ENCODE peak calls at places on chromosomes 11 and 22, in nine cellular contexts. One of them, this sample, is unnamed. For H3K4me1 and H3K9me3, the result is how much of the 10 kb centered on the place peaks cover.

GRCh38 chr11:2155511-2155910 is 5.5 kb downstream of the INS start:
- DNase-seq in thyroid gland: no peak
- DNase-seq in body of pancreas: no peak
- DNase-seq in IMR-90: no peak
- DNase-seq in fibroblast of lung: no peak
- DNase-seq in trophoblast cell: no peak
- DNase-seq in lung: no peak
- DNase-seq in adipocyte: no peak
- DNase-seq in SJCRH30: no peak
- DNase-seq in this sample: no peak

GRCh38 chr11:10725114-10725906 is 25.7 kb upstream of the CTR9 start:
- DNase-seq in thyroid gland: no peak
- DNase-seq in body of pancreas: no peak
- DNase-seq in IMR-90: peak
- DNase-seq in fibroblast of lung: peak
- DNase-seq in trophoblast cell: peak
- DNase-seq in lung: no peak
- DNase-seq in adipocyte: no peak
- DNase-seq in SJCRH30: no peak
- DNase-seq in this sample: no peak

GRCh38 chr11:118275184-118275583 is 11.1 kb upstream of the MPZL2 start:
- DNase-seq in thyroid gland: no peak
- DNase-seq in body of pancreas: no peak
- DNase-seq in IMR-90: no peak
- DNase-seq in fibroblast of lung: no peak
- DNase-seq in trophoblast cell: peak
- DNase-seq in lung: no peak
- DNase-seq in adipocyte: no peak
- DNase-seq in SJCRH30: no peak
- DNase-seq in this sample: no peak

GRCh38 chr11:62725686-62726085 is 1.6 kb downstream of the HNRNPUL2 start:
- DNase-seq in thyroid gland: no peak
- DNase-seq in body of pancreas: no peak
- DNase-seq in IMR-90: no peak
- DNase-seq in fibroblast of lung: no peak
- DNase-seq in trophoblast cell: peak
- DNase-seq in lung: no peak
- DNase-seq in adipocyte: peak
- DNase-seq in SJCRH30: no peak
- DNase-seq in this sample: no peak

GRCh38 chr11:109112748-109113378 is 309.1 kb upstream of the C11orf87 start:
- DNase-seq in thyroid gland: no peak
- DNase-seq in body of pancreas: no peak
- DNase-seq in IMR-90: no peak
- DNase-seq in fibroblast of lung: no peak
- DNase-seq in trophoblast cell: no peak
- DNase-seq in lung: no peak
- DNase-seq in adipocyte: no peak
- DNase-seq in SJCRH30: peak
- DNase-seq in this sample: no peak

GRCh38 chr11:83241291-83241946 is 44.7 kb downstream of the CCDC90B start:
- DNase-seq in thyroid gland: peak
- DNase-seq in body of pancreas: peak
- DNase-seq in IMR-90: peak
- DNase-seq in fibroblast of lung: peak
- DNase-seq in trophoblast cell: peak
- DNase-seq in lung: peak
- DNase-seq in adipocyte: peak
- DNase-seq in SJCRH30: peak
- DNase-seq in this sample: peak

GRCh38 chr11:13209379-13209778 is 68.2 kb upstream of the BMAL1 start:
- DNase-seq in thyroid gland: no peak
- DNase-seq in body of pancreas: no peak
- DNase-seq in IMR-90: no peak
- DNase-seq in fibroblast of lung: no peak
- DNase-seq in trophoblast cell: no peak
- DNase-seq in lung: no peak
- DNase-seq in adipocyte: no peak
- DNase-seq in SJCRH30: no peak
- DNase-seq in this sample: no peak

GRCh38 chr22:27327981-27328721 is 473.4 kb downstream of the MN1 start:
- DNase-seq in thyroid gland: no peak
- DNase-seq in body of pancreas: no peak
- DNase-seq in IMR-90: no peak
- DNase-seq in fibroblast of lung: no peak
- DNase-seq in trophoblast cell: no peak
- DNase-seq in lung: no peak
- DNase-seq in adipocyte: no peak
- DNase-seq in SJCRH30: no peak
- DNase-seq in this sample: no peak

GRCh38 chr22:45731041-45731797 is 59.6 kb downstream of the ATXN10 start:
- DNase-seq in thyroid gland: no peak
- DNase-seq in body of pancreas: no peak
- DNase-seq in IMR-90: peak
- DNase-seq in fibroblast of lung: no peak
- DNase-seq in trophoblast cell: peak
- DNase-seq in lung: no peak
- DNase-seq in adipocyte: peak
- DNase-seq in SJCRH30: no peak
- DNase-seq in this sample: no peak

GRCh38 chr11:8283510-8284272 is 20.0 kb upstream of the LMO1 start:
- DNase-seq in thyroid gland: peak
- DNase-seq in body of pancreas: peak
- DNase-seq in IMR-90: no peak
- DNase-seq in fibroblast of lung: no peak
- DNase-seq in trophoblast cell: no peak
- DNase-seq in lung: no peak
- DNase-seq in adipocyte: no peak
- DNase-seq in SJCRH30: peak
- DNase-seq in this sample: no peak

GRCh38 chr11:36793542-36793926 is 195.5 kb upstream of the RAG2 start:
- DNase-seq in thyroid gland: no peak
- DNase-seq in body of pancreas: no peak
- DNase-seq in IMR-90: no peak
- DNase-seq in fibroblast of lung: peak
- DNase-seq in trophoblast cell: no peak
- DNase-seq in lung: no peak
- DNase-seq in adipocyte: peak
- DNase-seq in SJCRH30: no peak
- DNase-seq in this sample: no peak

GRCh38 chr11:61930936-61931335 is 13.6 kb upstream of the RAB3IL1 start:
- DNase-seq in thyroid gland: no peak
- DNase-seq in body of pancreas: no peak
- DNase-seq in IMR-90: no peak
- DNase-seq in fibroblast of lung: no peak
- DNase-seq in trophoblast cell: no peak
- DNase-seq in lung: no peak
- DNase-seq in adipocyte: no peak
- DNase-seq in SJCRH30: no peak
- DNase-seq in this sample: no peak

GRCh38 chr11:65425105-65425970 is 2.7 kb downstream of the NEAT1 start:
- DNase-seq in thyroid gland: no peak
- DNase-seq in body of pancreas: peak
- DNase-seq in IMR-90: peak
- DNase-seq in fibroblast of lung: peak
- DNase-seq in trophoblast cell: peak
- DNase-seq in lung: no peak
- DNase-seq in adipocyte: peak
- DNase-seq in SJCRH30: no peak
- DNase-seq in this sample: peak

GRCh38 chr11:12224537-12224893 is 114.1 kb downstream of the MICAL2 start:
- DNase-seq in thyroid gland: peak
- DNase-seq in body of pancreas: peak
- DNase-seq in IMR-90: peak
- DNase-seq in fibroblast of lung: peak
- DNase-seq in trophoblast cell: peak
- DNase-seq in lung: peak
- DNase-seq in adipocyte: peak
- DNase-seq in SJCRH30: peak
- DNase-seq in this sample: peak

GRCh38 chr11:38498721-38499120 is 1900.7 kb upstream of the RAG2 start:
- DNase-seq in thyroid gland: no peak
- DNase-seq in body of pancreas: no peak
- DNase-seq in IMR-90: no peak
- DNase-seq in fibroblast of lung: no peak
- DNase-seq in trophoblast cell: no peak
- DNase-seq in lung: no peak
- DNase-seq in adipocyte: no peak
- DNase-seq in SJCRH30: no peak
- DNase-seq in this sample: no peak

GRCh38 chr11:2582958-2583604 is 116.7 kb downstream of the KCNQ1OT1 start:
- DNase-seq in thyroid gland: peak
- DNase-seq in body of pancreas: peak
- DNase-seq in IMR-90: no peak
- DNase-seq in fibroblast of lung: no peak
- DNase-seq in trophoblast cell: no peak
- DNase-seq in lung: no peak
- DNase-seq in adipocyte: no peak
- DNase-seq in SJCRH30: peak
- DNase-seq in this sample: peak

GRCh38 chr22:41052661-41053490 is 39.5 kb upstream of the EP300 start:
- DNase-seq in thyroid gland: peak
- DNase-seq in body of pancreas: no peak
- DNase-seq in IMR-90: peak
- DNase-seq in fibroblast of lung: peak
- DNase-seq in trophoblast cell: peak
- DNase-seq in lung: no peak
- DNase-seq in adipocyte: peak
- DNase-seq in SJCRH30: peak
- DNase-seq in this sample: no peak

GRCh38 chr11:114219559-114220349 is 76.4 kb upstream of the NNMT start:
- DNase-seq in thyroid gland: peak
- DNase-seq in body of pancreas: no peak
- DNase-seq in IMR-90: peak
- DNase-seq in fibroblast of lung: peak
- DNase-seq in trophoblast cell: no peak
- DNase-seq in lung: peak
- DNase-seq in adipocyte: peak
- DNase-seq in SJCRH30: no peak
- DNase-seq in this sample: no peak

GRCh38 chr11:76380977-76381719 is at the start of the genes GVQW3 and THAP12:
- DNase-seq in thyroid gland: peak
- DNase-seq in body of pancreas: peak
- DNase-seq in IMR-90: peak
- DNase-seq in fibroblast of lung: peak
- DNase-seq in trophoblast cell: peak
- DNase-seq in lung: peak
- DNase-seq in adipocyte: peak
- DNase-seq in SJCRH30: peak
- DNase-seq in this sample: peak
- H3K4me1 ChIP-seq in thyroid gland: under half
- H3K4me1 ChIP-seq in body of pancreas: half or more
- H3K4me1 ChIP-seq in IMR-90: under half
- H3K4me1 ChIP-seq in fibroblast of lung: under half
- H3K4me1 ChIP-seq in trophoblast cell: under half
- H3K4me1 ChIP-seq in lung: under half
- H3K4me1 ChIP-seq in adipocyte: under half
- H3K4me1 ChIP-seq in SJCRH30: under half
- H3K4me1 ChIP-seq in this sample: under half

GRCh38 chr22:47933891-47934290 is 1171.4 kb downstream of the TBC1D22A start:
- DNase-seq in thyroid gland: no peak
- DNase-seq in body of pancreas: no peak
- DNase-seq in IMR-90: no peak
- DNase-seq in fibroblast of lung: no peak
- DNase-seq in trophoblast cell: no peak
- DNase-seq in lung: no peak
- DNase-seq in adipocyte: no peak
- DNase-seq in SJCRH30: no peak
- DNase-seq in this sample: no peak
- H3K9me3 ChIP-seq in thyroid gland: under half
- H3K9me3 ChIP-seq in body of pancreas: under half
- H3K9me3 ChIP-seq in IMR-90: under half
- H3K9me3 ChIP-seq in fibroblast of lung: under half
- H3K9me3 ChIP-seq in trophoblast cell: under half
- H3K9me3 ChIP-seq in lung: under half
- H3K9me3 ChIP-seq in adipocyte: under half
- H3K9me3 ChIP-seq in SJCRH30: under half
- H3K9me3 ChIP-seq in this sample: under half

GRCh38 chr22:29820941-29821789 is 16.9 kb downstream of the ASCC2 start:
- DNase-seq in thyroid gland: peak
- DNase-seq in body of pancreas: peak
- DNase-seq in IMR-90: peak
- DNase-seq in fibroblast of lung: peak
- DNase-seq in trophoblast cell: peak
- DNase-seq in lung: peak
- DNase-seq in adipocyte: peak
- DNase-seq in SJCRH30: peak
- DNase-seq in this sample: peak

GRCh38 chr22:29825578-29825977 is 12.5 kb downstream of the ASCC2 start:
- DNase-seq in thyroid gland: peak
- DNase-seq in body of pancreas: no peak
- DNase-seq in IMR-90: no peak
- DNase-seq in fibroblast of lung: no peak
- DNase-seq in trophoblast cell: no peak
- DNase-seq in lung: no peak
- DNase-seq in adipocyte: no peak
- DNase-seq in SJCRH30: no peak
- DNase-seq in this sample: no peak

GRCh38 chr22:29817724-29818123 is 20.4 kb downstream of the ASCC2 start:
- DNase-seq in thyroid gland: peak
- DNase-seq in body of pancreas: no peak
- DNase-seq in IMR-90: no peak
- DNase-seq in fibroblast of lung: no peak
- DNase-seq in trophoblast cell: no peak
- DNase-seq in lung: no peak
- DNase-seq in adipocyte: no peak
- DNase-seq in SJCRH30: no peak
- DNase-seq in this sample: no peak

GRCh38 chr22:29824677-29825076 is 13.4 kb downstream of the ASCC2 start:
- DNase-seq in thyroid gland: peak
- DNase-seq in body of pancreas: no peak
- DNase-seq in IMR-90: no peak
- DNase-seq in fibroblast of lung: no peak
- DNase-seq in trophoblast cell: no peak
- DNase-seq in lung: no peak
- DNase-seq in adipocyte: no peak
- DNase-seq in SJCRH30: no peak
- DNase-seq in this sample: no peak

GRCh38 chr22:29821790-29822130 is 16.3 kb downstream of the ASCC2 start:
- DNase-seq in thyroid gland: no peak
- DNase-seq in body of pancreas: no peak
- DNase-seq in IMR-90: no peak
- DNase-seq in fibroblast of lung: no peak
- DNase-seq in trophoblast cell: no peak
- DNase-seq in lung: no peak
- DNase-seq in adipocyte: no peak
- DNase-seq in SJCRH30: no peak
- DNase-seq in this sample: no peak
- H3K4me1 ChIP-seq in thyroid gland: under half
- H3K4me1 ChIP-seq in body of pancreas: under half
- H3K4me1 ChIP-seq in IMR-90: under half
- H3K4me1 ChIP-seq in fibroblast of lung: under half
- H3K4me1 ChIP-seq in trophoblast cell: under half
- H3K4me1 ChIP-seq in lung: under half
- H3K4me1 ChIP-seq in adipocyte: under half
- H3K4me1 ChIP-seq in SJCRH30: under half
- H3K4me1 ChIP-seq in this sample: under half

DNA sequence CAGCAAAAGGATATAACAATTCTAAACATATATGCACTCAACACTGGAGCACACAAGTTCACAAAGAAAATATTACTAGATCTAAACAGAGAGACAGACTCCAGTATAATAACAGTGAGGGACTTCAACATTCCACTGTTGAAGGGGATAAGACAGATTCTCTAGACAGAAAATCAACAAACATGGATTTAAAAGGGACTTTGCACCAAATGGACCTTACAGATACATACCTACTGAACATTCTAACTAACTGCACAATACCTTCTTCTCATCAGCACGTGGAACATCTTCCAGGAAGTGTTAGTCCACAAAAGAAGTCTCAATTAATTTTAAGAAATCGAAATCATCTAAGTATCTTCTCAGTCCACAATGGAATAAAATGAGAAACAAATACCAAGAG is 26.6 kb downstream of the RSF1 start:
- DNase-seq in thyroid gland: no peak
- DNase-seq in body of pancreas: no peak
- DNase-seq in IMR-90: no peak
- DNase-seq in fibroblast of lung: no peak
- DNase-seq in trophoblast cell: no peak
- DNase-seq in lung: no peak
- DNase-seq in adipocyte: no peak
- DNase-seq in SJCRH30: no peak
- DNase-seq in this sample: no peak
- H3K9me3 ChIP-seq in thyroid gland: under half
- H3K9me3 ChIP-seq in body of pancreas: under half
- H3K9me3 ChIP-seq in IMR-90: under half
- H3K9me3 ChIP-seq in fibroblast of lung: under half
- H3K9me3 ChIP-seq in trophoblast cell: under half
- H3K9me3 ChIP-seq in lung: under half
- H3K9me3 ChIP-seq in adipocyte: under half
- H3K9me3 ChIP-seq in SJCRH30: under half
- H3K9me3 ChIP-seq in this sample: under half